ENCODE peak calls at places on chromosomes 4 and X, in ten cellular contexts. T, B, R, C, J, A, K, D, U and X are unnamed samples.

GRCh38 chr4:73415807-73416238 is 11.7 kb downstream of the ALB start:
- DNase-seq in T (no peak), B (no peak), R (no peak), C (no peak), J (no peak), A (no peak), K (no peak), D (no peak), U (no peak), X (no peak)

GRCh38 chr4:87527446-87528240 is 1.5 kb downstream of the SPARCL1 start:
- DNase-seq in T (no peak), B (no peak), R (no peak), C (no peak), J (no peak), A (no peak), K (no peak), D (no peak), U (no peak), X (no peak)

GRCh38 chr4:130257271-130257670 is 1161.3 kb downstream of the C4orf33 start:
- DNase-seq in T (no peak), B (peak; percentile 58), R (no peak), C (no peak), J (no peak), A (no peak), K (no peak), D (no peak), U (peak; percentile 75), X (no peak)

GRCh38 chr4:43402393-43402792 is 509.9 kb downstream of the GRXCR1 start:
- DNase-seq in T (no peak), B (no peak), R (no peak), C (no peak), J (no peak), A (no peak), K (no peak), D (no peak), U (no peak), X (no peak)

GRCh38 chrX:25014366-25014838 is 1.4 kb downstream of the ARX start:
- DNase-seq in T (no peak), B (no peak), R (no peak), C (no peak), J (no peak), A (no peak), K (no peak), D (no peak), U (no peak), X (no peak)

GRCh38 chr4:78885598-78885997 is 53.6 kb downstream of the PAQR3 start:
- DNase-seq in T (no peak), B (no peak), R (no peak), C (no peak), J (peak; percentile 25), A (no peak), K (no peak), D (no peak), U (no peak), X (no peak)

GRCh38 chr4:7333024-7333780 is 101.5 kb downstream of the PSAPL1 start:
- DNase-seq in T (no peak), B (no peak), R (no peak), C (no peak), J (no peak), A (no peak), K (no peak), D (no peak), U (no peak), X (no peak)

GRCh38 chr4:41212221-41213203 is 1.8 kb downstream of the APBB2 start:
- DNase-seq in T (no peak), B (peak; percentile 78), R (no peak), C (peak; percentile 80), J (peak; percentile 52), A (peak; percentile 65), K (no peak), D (peak; percentile 64), U (no peak), X (peak; percentile 64)

GRCh38 chrX:2463973-2464676 is 36.7 kb downstream of the DHRSX start:
- DNase-seq in T (no peak), B (peak; percentile 14), R (no peak), C (no peak), J (no peak), A (no peak), K (no peak), D (no peak), U (no peak), X (no peak)

GRCh38 chr4:6769138-6769983 is 13.2 kb upstream of the KIAA0232 start:
- DNase-seq in T (no peak), B (no peak), R (no peak), C (no peak), J (no peak), A (peak; percentile 39), K (no peak), D (no peak), U (no peak), X (no peak)

GRCh38 chr4:163701915-163702314 is 207.4 kb downstream of the TMA16 start:
- DNase-seq in T (no peak), B (peak; percentile 25), R (no peak), C (peak; percentile 71), J (no peak), A (no peak), K (no peak), D (no peak), U (peak; percentile 60), X (no peak)

GRCh38 chr4:16205298-16206164 is 20.7 kb downstream of the TAPT1 start:
- DNase-seq in T (no peak), B (peak; percentile 56), R (no peak), C (peak; percentile 44), J (peak; percentile 28), A (no peak), K (no peak), D (peak; percentile 36), U (no peak), X (no peak)

GRCh38 chr4:1902243-1902642 is 31.1 kb downstream of the NSD2 start:
- DNase-seq in T (no peak), B (no peak), R (no peak), C (no peak), J (no peak), A (no peak), K (no peak), D (no peak), U (no peak), X (no peak)

GRCh38 chr4:7559741-7560376 is 125.1 kb upstream of the PSAPL1 start:
- DNase-seq in T (no peak), B (no peak), R (no peak), C (no peak), J (no peak), A (no peak), K (no peak), D (no peak), U (no peak), X (no peak)

GRCh38 chr4:102641796-102642195 is 119.0 kb downstream of the MANBA start:
- DNase-seq in T (no peak), B (no peak), R (no peak), C (no peak), J (no peak), A (no peak), K (no peak), D (no peak), U (no peak), X (no peak)

GRCh38 chr4:98166025-98166730 is 22.9 kb upstream of the STPG2 start:
- DNase-seq in T (no peak), B (peak; percentile 79), R (no peak), C (no peak), J (no peak), A (no peak), K (no peak), D (no peak), U (no peak), X (no peak)

GRCh38 chrX:153681175-153681574 is 6.6 kb upstream of the SLC6A8 start:
- DNase-seq in T (no peak), B (no peak), R (no peak), C (no peak), J (no peak), A (no peak), K (no peak), D (no peak), U (no peak), X (no peak)

GRCh38 chr4:100828986-100829685 is 311.3 kb upstream of the EMCN start:
- DNase-seq in T (no peak), B (peak; percentile 49), R (no peak), C (no peak), J (peak; percentile 22), A (no peak), K (no peak), D (no peak), U (no peak), X (no peak)

GRCh38 chr4:161382655-161383054 is 781.1 kb downstream of the FSTL5 start:
- DNase-seq in T (no peak), B (no peak), R (no peak), C (no peak), J (no peak), A (no peak), K (no peak), D (no peak), U (no peak), X (no peak)

GRCh38 chrX:103396186-103396585 is 19.8 kb downstream of the BEX3 start:
- DNase-seq in T (no peak), B (peak; percentile 34), R (no peak), C (no peak), J (peak; percentile 10), A (no peak), K (no peak), D (no peak), U (peak; percentile 47), X (no peak)

GRCh38 chr4:54005475-54005874 is 58.9 kb downstream of the CHIC2 start:
- DNase-seq in T (no peak), B (peak; percentile 23), R (no peak), C (peak; percentile 2), J (peak; percentile 28), A (no peak), K (no peak), D (no peak), U (no peak), X (peak; percentile 14)

GRCh38 chr4:179662522-179662921 is 2220.3 kb upstream of the AGA start:
- DNase-seq in T (no peak), B (no peak), R (no peak), C (no peak), J (no peak), A (no peak), K (no peak), D (no peak), U (no peak), X (no peak)

GRCh38 chr4:78938868-78939666 is at the start of gene PAQR3:
- DNase-seq in T (peak; percentile 76), B (peak; percentile 89), R (peak; percentile 78), C (peak; percentile 91), J (peak; percentile 99), A (peak; percentile 81), K (peak; percentile 49), D (peak; percentile 65), U (peak; percentile 43), X (peak; percentile 55)

GRCh38 chr4:151031831-151032605 is 16.9 kb upstream of the LRBA start:
- DNase-seq in T (no peak), B (peak; percentile 85), R (no peak), C (peak; percentile 59), J (peak; percentile 41), A (no peak), K (no peak), D (no peak), U (peak; percentile 32), X (no peak)

GRCh38 chr4:142683997-142684396 is 162.1 kb downstream of the INPP4B start:
- DNase-seq in T (no peak), B (no peak), R (no peak), C (no peak), J (peak; percentile 20), A (no peak), K (no peak), D (no peak), U (no peak), X (no peak)

GRCh38 chr4:53005808-53006207 is 143.7 kb downstream of the RASL11B start:
- DNase-seq in T (no peak), B (no peak), R (no peak), C (no peak), J (no peak), A (no peak), K (no peak), D (no peak), U (no peak), X (no peak)

GRCh38 chr4:85370400-85371032 is 104.4 kb upstream of the ARHGAP24 start:
- DNase-seq in T (no peak), B (peak; percentile 44), R (no peak), C (peak; percentile 63), J (peak; percentile 36), A (no peak), K (no peak), D (no peak), U (no peak), X (peak; percentile 38)

GRCh38 chrX:103215768-103216085 is 819 bp downstream of the BEX4 start:
- DNase-seq in T (no peak), B (peak; percentile 21), R (no peak), C (no peak), J (no peak), A (no peak), K (no peak), D (peak; percentile 78), U (no peak), X (no peak)